ENCODE peak calls at places on chromosomes 5 and 9, in nine cellular contexts. One of them, this sample, is unnamed.

GRCh38 chr9:131631254-131631653 is 85.9 kb downstream of the PRRT1B start:
- DNase-seq in choroid plexus epithelial cell: no peak
- DNase-seq in psoas muscle: no peak
- DNase-seq in stimulated activated CD4-positive, alpha-beta T cell treated with anti-CD3 and anti-CD28 coated beads, Interleukin-1b, Interleukin-23, amount 100 ng/mL, for 4 hours: no peak
- DNase-seq in EL: no peak
- DNase-seq in Caco-2: no peak
- DNase-seq in pulmonary artery endothelial cell: no peak
- DNase-seq in hippocampal formation: no peak
- DNase-seq in effector memory CD4-positive, alpha-beta T cell: no peak
- DNase-seq in this sample: no peak

GRCh38 chr9:91182429-91182828 is 179.3 kb downstream of the AUH start:
- DNase-seq in choroid plexus epithelial cell: peak; percentile 47
- DNase-seq in psoas muscle: no peak
- DNase-seq in stimulated activated CD4-positive, alpha-beta T cell treated with anti-CD3 and anti-CD28 coated beads, Interleukin-1b, Interleukin-23, amount 100 ng/mL, for 4 hours: no peak
- DNase-seq in EL: no peak
- DNase-seq in Caco-2: peak; percentile 50
- DNase-seq in pulmonary artery endothelial cell: no peak
- DNase-seq in hippocampal formation: no peak
- DNase-seq in effector memory CD4-positive, alpha-beta T cell: no peak
- DNase-seq in this sample: no peak

GRCh38 chr5:23027341-23027740 is 174.2 kb upstream of the CDH12 start:
- DNase-seq in choroid plexus epithelial cell: no peak
- DNase-seq in psoas muscle: no peak
- DNase-seq in stimulated activated CD4-positive, alpha-beta T cell treated with anti-CD3 and anti-CD28 coated beads, Interleukin-1b, Interleukin-23, amount 100 ng/mL, for 4 hours: no peak
- DNase-seq in EL: no peak
- DNase-seq in Caco-2: no peak
- DNase-seq in pulmonary artery endothelial cell: no peak
- DNase-seq in hippocampal formation: no peak
- DNase-seq in effector memory CD4-positive, alpha-beta T cell: no peak
- DNase-seq in this sample: no peak

GRCh38 chr9:117839862-117840261 is 135.7 kb downstream of the TLR4 start:
- DNase-seq in choroid plexus epithelial cell: no peak
- DNase-seq in psoas muscle: no peak
- DNase-seq in stimulated activated CD4-positive, alpha-beta T cell treated with anti-CD3 and anti-CD28 coated beads, Interleukin-1b, Interleukin-23, amount 100 ng/mL, for 4 hours: no peak
- DNase-seq in EL: no peak
- DNase-seq in Caco-2: no peak
- DNase-seq in pulmonary artery endothelial cell: no peak
- DNase-seq in hippocampal formation: no peak
- DNase-seq in effector memory CD4-positive, alpha-beta T cell: no peak
- DNase-seq in this sample: no peak

GRCh38 chr5:132176987-132177386 is 50.7 kb downstream of the P4HA2 start:
- DNase-seq in choroid plexus epithelial cell: peak; percentile 51
- DNase-seq in psoas muscle: no peak
- DNase-seq in stimulated activated CD4-positive, alpha-beta T cell treated with anti-CD3 and anti-CD28 coated beads, Interleukin-1b, Interleukin-23, amount 100 ng/mL, for 4 hours: no peak
- DNase-seq in EL: no peak
- DNase-seq in Caco-2: no peak
- DNase-seq in pulmonary artery endothelial cell: no peak
- DNase-seq in hippocampal formation: no peak
- DNase-seq in effector memory CD4-positive, alpha-beta T cell: no peak
- DNase-seq in this sample: no peak

GRCh38 chr9:87148391-87149237 is 201.3 kb upstream of the GAS1 start:
- DNase-seq in choroid plexus epithelial cell: peak; percentile 77
- DNase-seq in psoas muscle: peak; percentile 92
- DNase-seq in stimulated activated CD4-positive, alpha-beta T cell treated with anti-CD3 and anti-CD28 coated beads, Interleukin-1b, Interleukin-23, amount 100 ng/mL, for 4 hours: no peak
- DNase-seq in EL: peak; percentile 85
- DNase-seq in Caco-2: no peak
- DNase-seq in pulmonary artery endothelial cell: no peak
- DNase-seq in hippocampal formation: peak; percentile 75
- DNase-seq in effector memory CD4-positive, alpha-beta T cell: no peak
- DNase-seq in this sample: peak; percentile 94

GRCh38 chr9:133385452-133385851 is 9.3 kb downstream of the STKLD1 start:
- DNase-seq in choroid plexus epithelial cell: no peak
- DNase-seq in psoas muscle: no peak
- DNase-seq in stimulated activated CD4-positive, alpha-beta T cell treated with anti-CD3 and anti-CD28 coated beads, Interleukin-1b, Interleukin-23, amount 100 ng/mL, for 4 hours: no peak
- DNase-seq in EL: no peak
- DNase-seq in Caco-2: no peak
- DNase-seq in pulmonary artery endothelial cell: no peak
- DNase-seq in hippocampal formation: no peak
- DNase-seq in effector memory CD4-positive, alpha-beta T cell: no peak
- DNase-seq in this sample: no peak

GRCh38 chr9:96555567-96556386 is 63.9 kb downstream of the CDC14B start:
- DNase-seq in choroid plexus epithelial cell: peak; percentile 13
- DNase-seq in psoas muscle: no peak
- DNase-seq in stimulated activated CD4-positive, alpha-beta T cell treated with anti-CD3 and anti-CD28 coated beads, Interleukin-1b, Interleukin-23, amount 100 ng/mL, for 4 hours: no peak
- DNase-seq in EL: peak; percentile 53
- DNase-seq in Caco-2: no peak
- DNase-seq in pulmonary artery endothelial cell: no peak
- DNase-seq in hippocampal formation: no peak
- DNase-seq in effector memory CD4-positive, alpha-beta T cell: no peak
- DNase-seq in this sample: no peak

GRCh38 chr5:107285772-107286171 is 385.0 kb downstream of the EFNA5 start:
- DNase-seq in choroid plexus epithelial cell: no peak
- DNase-seq in psoas muscle: no peak
- DNase-seq in stimulated activated CD4-positive, alpha-beta T cell treated with anti-CD3 and anti-CD28 coated beads, Interleukin-1b, Interleukin-23, amount 100 ng/mL, for 4 hours: no peak
- DNase-seq in EL: no peak
- DNase-seq in Caco-2: no peak
- DNase-seq in pulmonary artery endothelial cell: no peak
- DNase-seq in hippocampal formation: no peak
- DNase-seq in effector memory CD4-positive, alpha-beta T cell: no peak
- DNase-seq in this sample: no peak

GRCh38 chr5:141476132-141476909 is 555 bp downstream of the PCDHGC3 start:
- DNase-seq in choroid plexus epithelial cell: peak; percentile 84
- DNase-seq in psoas muscle: peak; percentile 84
- DNase-seq in stimulated activated CD4-positive, alpha-beta T cell treated with anti-CD3 and anti-CD28 coated beads, Interleukin-1b, Interleukin-23, amount 100 ng/mL, for 4 hours: no peak
- DNase-seq in EL: peak; percentile 80
- DNase-seq in Caco-2: no peak
- DNase-seq in pulmonary artery endothelial cell: no peak
- DNase-seq in hippocampal formation: peak; percentile 12
- DNase-seq in effector memory CD4-positive, alpha-beta T cell: no peak
- DNase-seq in this sample: peak; percentile 78

GRCh38 chr9:71762900-71763653 is 5.2 kb downstream of the CEMIP2 start:
- DNase-seq in choroid plexus epithelial cell: peak; percentile 61
- DNase-seq in psoas muscle: no peak
- DNase-seq in stimulated activated CD4-positive, alpha-beta T cell treated with anti-CD3 and anti-CD28 coated beads, Interleukin-1b, Interleukin-23, amount 100 ng/mL, for 4 hours: no peak
- DNase-seq in EL: peak; percentile 86
- DNase-seq in Caco-2: no peak
- DNase-seq in pulmonary artery endothelial cell: no peak
- DNase-seq in hippocampal formation: no peak
- DNase-seq in effector memory CD4-positive, alpha-beta T cell: no peak
- DNase-seq in this sample: no peak

GRCh38 chr5:100901851-100902341 is 1.2 kb downstream of the ST8SIA4 start:
- DNase-seq in choroid plexus epithelial cell: no peak
- DNase-seq in psoas muscle: peak; percentile 31
- DNase-seq in stimulated activated CD4-positive, alpha-beta T cell treated with anti-CD3 and anti-CD28 coated beads, Interleukin-1b, Interleukin-23, amount 100 ng/mL, for 4 hours: no peak
- DNase-seq in EL: no peak
- DNase-seq in Caco-2: no peak
- DNase-seq in pulmonary artery endothelial cell: peak; percentile 46
- DNase-seq in hippocampal formation: peak; percentile 30
- DNase-seq in effector memory CD4-positive, alpha-beta T cell: peak; percentile 60
- DNase-seq in this sample: peak; percentile 55

GRCh38 chr9:107358867-107359440 is 75.9 kb downstream of the RAD23B start:
- DNase-seq in choroid plexus epithelial cell: no peak
- DNase-seq in psoas muscle: no peak
- DNase-seq in stimulated activated CD4-positive, alpha-beta T cell treated with anti-CD3 and anti-CD28 coated beads, Interleukin-1b, Interleukin-23, amount 100 ng/mL, for 4 hours: no peak
- DNase-seq in EL: no peak
- DNase-seq in Caco-2: no peak
- DNase-seq in pulmonary artery endothelial cell: no peak
- DNase-seq in hippocampal formation: no peak
- DNase-seq in effector memory CD4-positive, alpha-beta T cell: no peak
- DNase-seq in this sample: no peak

GRCh38 chr5:93433422-93433821 is 147.6 kb downstream of the NR2F1-AS1 start:
- DNase-seq in choroid plexus epithelial cell: peak; percentile 97
- DNase-seq in psoas muscle: no peak
- DNase-seq in stimulated activated CD4-positive, alpha-beta T cell treated with anti-CD3 and anti-CD28 coated beads, Interleukin-1b, Interleukin-23, amount 100 ng/mL, for 4 hours: no peak
- DNase-seq in EL: peak; percentile 61
- DNase-seq in Caco-2: no peak
- DNase-seq in pulmonary artery endothelial cell: no peak
- DNase-seq in hippocampal formation: no peak
- DNase-seq in effector memory CD4-positive, alpha-beta T cell: no peak
- DNase-seq in this sample: no peak

This sample was measured in aorta.